ENCODE peak calls at places on chromosome 3, in six cellular contexts. V, U, K, W, X and E are unnamed samples.
A peak's percentile ranks its signal among the peaks of the same experiment; 100 is the strongest.

GRCh38 chr3:144364797-144365196 is 393.2 kb downstream of the DIPK2A start:
- DNase-seq in V (no peak), U (no peak), K (no peak), W (no peak), X (no peak), E (no peak)

GRCh38 chr3:100893590-100893989 is 99.6 kb downstream of the ABI3BP start:
- DNase-seq in V (peak; percentile 62), U (no peak), K (peak; percentile 63), W (no peak), X (no peak), E (peak; percentile 42)

GRCh38 chr3:112979244-112979832 is 4.4 kb upstream of the CD200R1 start:
- DNase-seq in V (peak; percentile 51), U (no peak), K (no peak), W (no peak), X (no peak), E (peak; percentile 45)

GRCh38 chr3:48088056-48088748 is 72.0 kb upstream of the MAP4 start:
- DNase-seq in V (peak; percentile 58), U (peak; percentile 55), K (peak; percentile 38), W (peak; percentile 0), X (no peak), E (no peak)

GRCh38 chr3:146131616-146132410 is 29.2 kb downstream of the PLOD2 start:
- DNase-seq in V (no peak), U (no peak), K (no peak), W (no peak), X (no peak), E (peak; percentile 92)

GRCh38 chr3:174821477-174821876 is 37.7 kb upstream of the NAALADL2 start:
- DNase-seq in V (no peak), U (no peak), K (no peak), W (no peak), X (no peak), E (no peak)

GRCh38 chr3:13475871-13476590 is 4.1 kb upstream of the HDAC11 start:
- DNase-seq in V (no peak), U (peak; percentile 57), K (no peak), W (no peak), X (no peak), E (peak; percentile 21)

GRCh38 chr3:21920431-21920830 is 169.4 kb upstream of the ZNF385D start:
- DNase-seq in V (no peak), U (no peak), K (no peak), W (no peak), X (no peak), E (peak; percentile 84)

GRCh38 chr3:127367593-127367992 is 79.7 kb upstream of the PRR20G start:
- DNase-seq in V (no peak), U (no peak), K (no peak), W (no peak), X (no peak), E (no peak)
- TF ChIP-seq CTCF in V (no peak), U (no peak), K (no peak), W (no peak), X (no peak), E (no peak)

GRCh38 chr3:9794400-9794799 is 1.5 kb downstream of the ARPC4 start:
- DNase-seq in V (no peak), U (no peak), K (no peak), W (no peak), X (no peak), E (no peak)

GRCh38 chr3:9793161-9793781 is 389 bp downstream of the ARPC4 start:
- DNase-seq in V (peak; percentile 37), U (no peak), K (no peak), W (no peak), X (no peak), E (peak; percentile 53)

GRCh38 chr3:9791790-9792404 is 376 bp downstream of the TADA3 start:
- DNase-seq in V (no peak), U (no peak), K (no peak), W (no peak), X (no peak), E (no peak)

GRCh38 chr3:9791127-9791526 is 1.1 kb downstream of the TADA3 start:
- DNase-seq in V (no peak), U (no peak), K (no peak), W (no peak), X (no peak), E (no peak)

GRCh38 chr3:9792405-9793160 is at the start of the genes ARPC4 and TADA3:
- DNase-seq in V (peak; percentile 97), U (peak; percentile 88), K (peak; percentile 93), W (peak; percentile 89), X (peak; percentile 95), E (peak; percentile 95)
- TF ChIP-seq CTCF in V (no peak), U (no peak), K (no peak), W (no peak), X (no peak), E (no peak)

GRCh38 chr3:41863024-41863423 is 98.9 kb downstream of the ULK4 start:
- DNase-seq in V (peak; percentile 28), U (no peak), K (peak; percentile 63), W (no peak), X (no peak), E (no peak)
- TF ChIP-seq CTCF in V (peak; percentile 27), U (no peak), K (peak; percentile 65), W (no peak), X (no peak), E (peak; percentile 32)

DNA sequence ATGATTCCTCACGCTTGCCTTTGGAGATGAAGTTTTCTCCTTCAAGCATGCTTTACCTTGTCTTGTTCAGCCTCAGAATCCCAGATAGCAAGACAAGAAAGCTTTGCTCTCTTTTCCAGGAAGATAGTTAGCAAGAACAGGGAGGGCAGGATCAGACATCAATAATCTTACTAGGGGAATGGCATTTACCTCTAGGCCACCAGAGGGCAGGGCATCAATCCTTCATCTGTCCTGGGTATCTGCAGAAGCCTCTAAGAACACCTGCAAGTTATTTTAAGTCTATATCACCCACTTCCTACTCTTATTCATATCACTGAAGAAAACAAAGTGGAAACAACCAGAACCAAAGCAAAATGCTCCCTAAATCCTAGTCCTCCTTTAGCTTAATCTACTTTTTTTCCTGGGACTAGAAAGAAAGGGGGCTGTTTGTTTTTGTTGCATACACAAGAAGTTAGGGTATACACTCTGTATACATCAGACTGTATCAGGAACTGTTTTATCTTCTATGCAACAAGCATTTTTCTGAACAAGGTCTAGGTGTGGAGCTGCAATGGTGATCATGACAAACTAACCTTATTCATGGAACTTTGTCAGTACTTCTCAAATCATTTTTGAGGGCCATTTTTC is 862.5 kb downstream of the CADM2 start:
- DNase-seq in V (peak; percentile 59), U (no peak), K (peak; percentile 49), W (no peak), X (no peak), E (no peak)
- TF ChIP-seq CTCF in V (peak; percentile 81), U (no peak), K (peak; percentile 83), W (no peak), X (peak; percentile 50), E (peak; percentile 41)

DNA sequence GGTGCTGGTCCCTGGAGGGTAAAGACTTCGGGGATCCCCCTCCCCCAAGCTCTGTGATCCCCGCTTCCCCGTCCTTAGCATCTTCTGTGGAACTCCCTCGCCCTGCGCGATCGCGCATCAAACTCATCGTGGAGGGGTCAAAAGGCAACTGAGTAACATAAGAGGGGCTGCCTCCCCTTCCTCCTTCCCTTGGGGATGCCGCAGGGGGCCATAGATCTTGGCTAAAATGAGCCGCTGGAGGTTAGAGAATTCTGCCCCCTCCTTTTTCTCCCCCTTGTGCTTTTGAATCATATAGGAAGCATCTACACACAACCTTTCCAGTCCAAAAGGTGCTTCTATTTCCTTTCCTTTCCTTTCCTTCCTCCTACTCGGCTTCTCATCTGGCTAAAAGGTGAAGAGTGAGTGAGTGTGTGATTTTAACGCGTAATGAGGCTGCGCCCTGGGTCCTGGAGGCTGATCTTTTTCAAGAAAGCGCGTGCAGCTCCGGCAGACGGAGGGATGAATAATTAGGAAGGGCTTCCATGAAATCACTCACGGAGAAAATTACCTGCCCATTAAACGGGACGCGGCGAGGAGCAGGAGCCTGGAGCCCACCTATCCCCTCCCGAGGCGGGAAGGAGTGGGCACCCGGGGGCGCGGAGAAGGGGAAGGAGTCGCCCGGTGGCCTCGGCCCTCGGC is 832 bp upstream of the ROBO2 start:
- DNase-seq in V (peak; percentile 72), U (no peak), K (peak; percentile 45), W (no peak), X (no peak), E (no peak)
- TF ChIP-seq CTCF in V (no peak), U (no peak), K (no peak), W (no peak), X (no peak), E (no peak)

DNA sequence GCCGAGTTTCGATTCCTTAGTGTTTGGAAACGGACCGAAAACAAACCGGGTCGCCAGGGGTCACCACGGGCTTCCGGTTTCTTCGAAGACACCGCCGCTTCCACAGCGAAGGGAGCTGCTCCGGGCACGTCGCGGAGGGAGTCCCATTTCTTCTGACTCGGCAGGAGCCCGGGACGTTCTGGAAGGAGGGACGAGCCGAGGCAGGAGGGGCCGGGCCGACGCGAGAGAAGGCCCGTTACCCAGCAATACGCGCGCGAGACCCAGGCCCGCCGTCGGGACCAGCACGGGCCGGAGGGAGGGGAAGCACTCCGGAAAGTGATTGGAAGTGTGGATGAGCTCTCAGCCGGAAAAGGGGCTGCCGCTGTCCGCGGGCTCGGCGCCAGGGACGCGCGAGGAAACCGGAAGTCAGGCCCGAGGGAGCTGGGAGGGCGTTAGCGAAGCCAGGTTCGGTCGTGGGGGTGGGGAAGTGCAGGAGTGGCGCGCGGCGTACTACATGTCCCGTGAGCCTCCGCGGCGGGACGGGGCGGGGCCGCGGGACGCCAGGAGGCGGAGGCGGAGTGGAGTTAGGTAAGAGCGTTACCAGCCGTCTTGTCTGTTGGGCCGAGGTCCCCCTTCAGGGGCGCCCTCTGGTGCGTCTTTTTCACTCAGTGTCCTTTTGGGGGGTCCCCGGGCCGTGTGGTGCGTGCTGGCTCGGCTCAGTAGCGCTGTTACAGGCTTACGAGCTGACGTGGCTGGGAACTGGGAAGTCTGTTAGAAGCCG is at the start of the genes AZI2 and ZCWPW2:
- DNase-seq in V (peak; percentile 97), U (peak; percentile 97), K (peak; percentile 95), W (peak; percentile 86), X (peak; percentile 98), E (peak; percentile 94)
- TF ChIP-seq CTCF in V (peak; percentile 35), U (no peak), K (peak; percentile 50), W (no peak), X (peak; percentile 18), E (peak; percentile 49)

DNA sequence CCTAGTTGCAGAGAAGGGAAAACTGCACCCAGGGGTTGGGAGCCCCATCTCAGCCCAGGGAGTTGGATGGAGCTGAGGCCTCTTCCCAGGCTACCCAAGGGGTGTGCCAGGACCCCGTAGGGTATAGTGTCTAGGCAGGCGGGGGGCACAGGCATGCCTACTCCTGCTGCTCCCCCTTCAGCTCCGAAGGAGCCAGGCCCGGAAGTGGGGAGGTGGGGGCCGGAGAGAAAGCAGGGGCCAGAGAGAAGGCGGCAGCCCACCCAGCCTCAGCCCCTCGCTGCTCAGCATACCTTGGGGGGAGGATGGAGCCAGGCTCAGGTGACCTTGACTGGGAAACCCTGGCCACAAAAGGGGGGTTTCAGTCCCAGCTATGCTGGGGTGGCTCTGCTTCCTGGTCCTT is 1.4 kb downstream of the SEMA3F start:
- DNase-seq in V (no peak), U (no peak), K (no peak), W (no peak), X (no peak), E (no peak)
- TF ChIP-seq CTCF in V (no peak), U (no peak), K (no peak), W (no peak), X (no peak), E (no peak)

DNA sequence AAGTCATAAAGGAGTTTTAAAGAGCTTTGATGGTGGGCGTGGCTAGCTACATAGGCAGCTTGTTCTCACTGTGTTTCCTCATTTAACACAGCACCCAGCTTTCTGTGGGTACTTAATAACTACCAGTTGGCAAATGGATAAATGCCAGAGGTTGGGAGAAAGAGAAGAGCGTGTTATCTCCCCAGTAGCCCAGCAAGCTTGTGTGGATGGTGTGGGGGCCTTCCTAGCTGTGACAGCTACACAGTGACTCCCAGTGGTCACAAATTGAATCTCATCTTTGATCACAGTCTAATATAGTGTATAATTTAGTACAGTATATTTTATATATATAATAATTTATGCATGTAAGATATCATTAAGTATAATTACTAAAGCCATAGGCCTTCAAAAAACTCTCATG is 984.1 kb downstream of the EPHA3 start:
- DNase-seq in V (peak; percentile 61), U (no peak), K (peak; percentile 43), W (no peak), X (no peak), E (no peak)
- TF ChIP-seq CTCF in V (peak; percentile 69), U (no peak), K (peak; percentile 86), W (no peak), X (peak; percentile 27), E (peak; percentile 70)